ENCODE peak calls at places on chromosome 18, in eight cellular contexts. Z is neural crest cell, L is tibial artery, X is NB4, C is fibroblast of the aortic adventitia, W is fibroblast of mammary gland, F is epithelial cell of esophagus, S is Peyer's patch. K is an unnamed sample.
A peak's percentile ranks its signal among the peaks of the same experiment; 100 is the strongest.

GRCh38 chr18:21085579-21086161 is 25.9 kb downstream of the ROCK1 start:
- DNase-seq in Z (no peak), L (no peak), X (no peak), C (no peak), W (no peak), F (no peak), S (no peak), K (no peak)

GRCh38 chr18:5951515-5952081 is 56.3 kb upstream of the TMEM200C start:
- DNase-seq in Z (no peak), L (no peak), X (no peak), C (no peak), W (no peak), F (no peak), S (no peak), K (no peak)

GRCh38 chr18:79259218-79259617 is 136.5 kb upstream of the NFATC1 start:
- DNase-seq in Z (no peak), L (no peak), X (no peak), C (no peak), W (no peak), F (no peak), S (no peak), K (no peak)

GRCh38 chr18:69523582-69523981 is 122.9 kb downstream of the DOK6 start:
- DNase-seq in Z (no peak), L (no peak), X (no peak), C (no peak), W (no peak), F (no peak), S (no peak), K (no peak)

GRCh38 chr18:65753520-65753919 is 2.7 kb downstream of the CDH7 start:
- DNase-seq in Z (peak; percentile 43), L (no peak), X (peak; percentile 68), C (no peak), W (no peak), F (peak; percentile 50), S (no peak), K (no peak)

GRCh38 chr18:27298215-27298804 is 113.2 kb upstream of the CHST9 start:
- DNase-seq in Z (no peak), L (no peak), X (peak; percentile 9), C (no peak), W (no peak), F (peak; percentile 44), S (no peak), K (no peak)

GRCh38 chr18:24051256-24051947 is 36.8 kb downstream of the TTC39C start:
- DNase-seq in Z (no peak), L (no peak), X (no peak), C (peak; percentile 44), W (peak; percentile 57), F (peak; percentile 18), S (no peak), K (no peak)

GRCh38 chr18:1173593-1173992 is 268.9 kb downstream of the ADCYAP1 start:
- DNase-seq in Z (no peak), L (no peak), X (no peak), C (no peak), W (no peak), F (no peak), S (no peak), K (no peak)

GRCh38 chr18:24656571-24656971 is 196.1 kb downstream of the HRH4 start:
- DNase-seq in Z (no peak), L (no peak), X (peak; percentile 63), C (no peak), W (peak; percentile 83), F (peak; percentile 22), S (no peak), K (no peak)

GRCh38 chr18:62637807-62638687 is 77.3 kb upstream of the PHLPP1 start:
- DNase-seq in Z (peak; percentile 15), L (no peak), X (peak; percentile 63), C (no peak), W (no peak), F (peak; percentile 43), S (peak; percentile 53), K (peak; percentile 20)

GRCh38 chr18:73331212-73331772 is 463.5 kb upstream of the NETO1 start:
- DNase-seq in Z (no peak), L (no peak), X (no peak), C (no peak), W (no peak), F (peak; percentile 37), S (no peak), K (no peak)

GRCh38 chr18:67432806-67433205 is 83.7 kb downstream of the DSEL start:
- DNase-seq in Z (no peak), L (no peak), X (no peak), C (no peak), W (no peak), F (no peak), S (no peak), K (no peak)

GRCh38 chr18:79483971-79484491 is 88.3 kb downstream of the NFATC1 start:
- DNase-seq in Z (no peak), L (peak; percentile 53), X (no peak), C (no peak), W (no peak), F (no peak), S (peak; percentile 18), K (no peak)

GRCh38 chr18:8668381-8668780 is 37.0 kb upstream of the MTCL1 start:
- DNase-seq in Z (no peak), L (no peak), X (no peak), C (no peak), W (no peak), F (peak; percentile 76), S (no peak), K (no peak)

GRCh38 chr18:67513285-67513684 is 3.2 kb downstream of the DSEL start:
- DNase-seq in Z (no peak), L (no peak), X (no peak), C (peak; percentile 36), W (no peak), F (peak; percentile 50), S (no peak), K (no peak)

GRCh38 chr18:25814841-25815458 is 275.5 kb downstream of the SS18 start:
- DNase-seq in Z (no peak), L (no peak), X (no peak), C (no peak), W (no peak), F (no peak), S (no peak), K (no peak)

GRCh38 chr18:70249118-70249517 is 39.7 kb upstream of the SOCS6 start:
- DNase-seq in Z (no peak), L (no peak), X (no peak), C (peak; percentile 38), W (peak; percentile 67), F (peak; percentile 47), S (no peak), K (no peak)

GRCh38 chr18:79800353-79801180 is 2.8 kb downstream of the KCNG2 start:
- DNase-seq in Z (no peak), L (no peak), X (no peak), C (no peak), W (no peak), F (no peak), S (peak; percentile 42), K (no peak)

GRCh38 chr18:46386788-46387187 is 270.2 kb downstream of the LOXHD1 start:
- DNase-seq in Z (no peak), L (no peak), X (no peak), C (peak; percentile 5), W (no peak), F (no peak), S (no peak), K (no peak)

GRCh38 chr18:47560693-47561092 is 309.2 kb upstream of the SKOR2 start:
- DNase-seq in Z (no peak), L (no peak), X (no peak), C (no peak), W (no peak), F (no peak), S (no peak), K (no peak)

GRCh38 chr18:8696749-8697211 is 8.6 kb upstream of the MTCL1 start:
- DNase-seq in Z (peak; percentile 84), L (peak; percentile 85), X (peak; percentile 58), C (peak; percentile 75), W (peak; percentile 58), F (peak; percentile 53), S (peak; percentile 86), K (peak; percentile 74)

DNA sequence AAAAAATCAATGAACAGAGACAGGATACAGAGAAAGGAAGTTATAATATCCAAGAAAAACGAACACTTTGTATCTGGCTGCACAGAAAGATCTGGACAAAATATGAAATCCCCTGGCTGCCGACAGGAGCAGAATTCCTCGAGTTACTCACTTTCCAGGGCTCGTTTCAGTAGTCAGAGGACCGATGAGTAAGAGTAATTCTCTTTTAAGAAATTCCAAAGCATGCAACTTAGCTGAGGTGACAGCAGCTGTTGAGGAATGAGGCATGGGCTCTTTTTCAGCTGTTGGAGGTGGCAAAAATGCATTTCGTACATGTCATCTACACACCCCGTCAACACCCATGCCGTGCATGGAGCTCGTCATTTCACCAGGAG is 210.7 kb upstream of the SMIM21 start:
- DNase-seq in Z (no peak), L (no peak), X (no peak), C (peak; percentile 73), W (peak; percentile 66), F (no peak), S (no peak), K (no peak)
- TF ChIP-seq CTCF in Z (peak; percentile 26), L (no peak), X (no peak), C (peak; percentile 45), W (peak; percentile 41), F (no peak), S (no peak), K (no peak)

GRCh38 chr18:7382631-7383335 is 151.9 kb downstream of the LRRC30 start:
- DNase-seq in Z (no peak), L (no peak), X (no peak), C (no peak), W (no peak), F (no peak), S (no peak), K (no peak)
- TF ChIP-seq CTCF in Z (no peak), L (no peak), X (no peak), C (no peak), W (no peak), F (no peak), S (no peak), K (no peak)

DNA sequence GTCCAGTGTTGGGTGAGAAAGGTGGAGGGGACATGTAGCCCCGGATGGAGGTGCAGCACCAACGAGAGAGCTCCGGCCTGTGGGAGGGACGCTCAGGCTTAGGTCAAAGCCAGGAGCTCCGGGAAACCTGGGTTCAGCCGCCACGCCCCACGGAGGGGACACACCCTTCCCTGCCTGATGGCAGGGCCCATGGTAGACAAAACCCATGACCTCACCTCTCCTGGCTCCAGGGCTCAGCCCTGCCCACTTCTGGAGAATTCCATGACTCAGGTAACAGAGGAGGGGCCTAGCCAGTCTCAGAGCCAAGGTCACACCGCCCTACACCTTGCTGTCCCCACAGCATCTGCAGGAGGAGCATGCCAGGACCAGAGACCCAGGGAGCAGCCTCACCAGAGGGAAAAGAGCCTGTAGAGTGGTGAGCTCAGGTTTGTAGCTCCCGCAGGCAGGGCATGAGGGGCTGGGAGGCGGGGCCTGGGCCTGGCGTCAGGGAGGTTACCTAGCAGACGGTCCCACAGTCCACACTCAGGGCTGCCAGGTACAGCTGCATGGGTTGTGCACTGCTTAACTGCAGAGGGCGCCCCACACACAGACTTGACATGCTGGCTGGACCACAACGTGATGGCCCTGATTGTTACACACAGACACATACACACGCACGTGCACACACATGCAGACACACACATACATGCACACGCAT is 70.8 kb upstream of the SMAD7 start:
- DNase-seq in Z (no peak), L (peak; percentile 69), X (peak; percentile 71), C (peak; percentile 35), W (peak; percentile 41), F (peak; percentile 93), S (peak; percentile 91), K (no peak)
- TF ChIP-seq CTCF in Z (peak; percentile 54), L (no peak), X (peak; percentile 62), C (peak; percentile 44), W (peak; percentile 50), F (peak; percentile 39), S (no peak), K (no peak)

GRCh38 chr18:32893915-32894314 is 121.1 kb upstream of the KLHL14 start:
- DNase-seq in Z (no peak), L (no peak), X (peak; percentile 10), C (no peak), W (peak; percentile 23), F (peak; percentile 15), S (no peak), K (no peak)
- TF ChIP-seq CTCF in Z (peak; percentile 45), L (no peak), X (peak; percentile 28), C (peak; percentile 46), W (peak; percentile 43), F (peak; percentile 39), S (no peak), K (no peak)

K was measured in activated B cell treated with CpG ODN at 0.5 μM for 24 hours.